ENCODE peak calls at places on chromosomes 6 and 20, in eight cellular contexts. One of them, this sample, is unnamed.

GRCh38 chr6:86459978-86460377 is 477.4 kb upstream of the HTR1E start:
- DNase-seq in GM12878: no peak
- DNase-seq in HepG2: no peak
- DNase-seq in IMR-90: no peak
- DNase-seq in H1: no peak
- DNase-seq in K562: no peak
- DNase-seq in SK-N-SH: no peak
- DNase-seq in HCT116: no peak
- DNase-seq in this sample: no peak

GRCh38 chr6:22764521-22764920 is 195.2 kb downstream of the HDGFL1 start:
- DNase-seq in K562: no peak
- DNase-seq in HepG2: no peak
- DNase-seq in SK-N-SH: no peak
- DNase-seq in H1: no peak
- DNase-seq in GM12878: no peak
- DNase-seq in IMR-90: peak
- DNase-seq in HCT116: no peak
- DNase-seq in this sample: no peak

GRCh38 chr6:36154286-36154685 is 24.0 kb downstream of the MAPK13 start:
- DNase-seq in SK-N-SH: no peak
- DNase-seq in HCT116: no peak
- DNase-seq in K562: no peak
- DNase-seq in HepG2: no peak
- DNase-seq in H1: no peak
- DNase-seq in IMR-90: no peak
- DNase-seq in GM12878: no peak
- DNase-seq in this sample: no peak

GRCh38 chr6:136547336-136547735 is 2.9 kb downstream of the MAP7 start:
- DNase-seq in GM12878: no peak
- DNase-seq in SK-N-SH: peak
- DNase-seq in H1: no peak
- DNase-seq in HepG2: no peak
- DNase-seq in IMR-90: peak
- DNase-seq in HCT116: peak
- DNase-seq in K562: no peak
- DNase-seq in this sample: peak

GRCh38 chr6:105678516-105678915 is 275.6 kb upstream of the PREP start:
- DNase-seq in GM12878: no peak
- DNase-seq in HepG2: no peak
- DNase-seq in SK-N-SH: no peak
- DNase-seq in HCT116: no peak
- DNase-seq in K562: no peak
- DNase-seq in H1: no peak
- DNase-seq in IMR-90: peak
- DNase-seq in this sample: no peak

GRCh38 chr20:63073051-63073737 is 66.4 kb upstream of the BHLHE23 start:
- DNase-seq in GM12878: no peak
- DNase-seq in IMR-90: no peak
- DNase-seq in HepG2: no peak
- DNase-seq in H1: no peak
- DNase-seq in HCT116: no peak
- DNase-seq in K562: no peak
- DNase-seq in SK-N-SH: peak
- DNase-seq in this sample: no peak

GRCh38 chr6:11354019-11354418 is 121.6 kb upstream of the NEDD9 start:
- DNase-seq in HepG2: no peak
- DNase-seq in SK-N-SH: no peak
- DNase-seq in IMR-90: peak
- DNase-seq in H1: no peak
- DNase-seq in HCT116: no peak
- DNase-seq in GM12878: no peak
- DNase-seq in K562: no peak
- DNase-seq in this sample: no peak

GRCh38 chr20:62642666-62643520 is 590 bp downstream of the SLCO4A1 start:
- DNase-seq in HCT116: no peak
- DNase-seq in H1: no peak
- DNase-seq in K562: peak
- DNase-seq in HepG2: no peak
- DNase-seq in GM12878: no peak
- DNase-seq in SK-N-SH: peak
- DNase-seq in IMR-90: peak
- DNase-seq in this sample: peak

GRCh38 chr20:44271915-44272663 is 25.0 kb downstream of the GDAP1L1 start:
- DNase-seq in IMR-90: no peak
- DNase-seq in K562: no peak
- DNase-seq in H1: peak
- DNase-seq in SK-N-SH: peak
- DNase-seq in HepG2: no peak
- DNase-seq in HCT116: no peak
- DNase-seq in GM12878: no peak
- DNase-seq in this sample: no peak

GRCh38 chr6:48833916-48834315 is 629.1 kb downstream of the MMUT start:
- DNase-seq in HCT116: no peak
- DNase-seq in IMR-90: no peak
- DNase-seq in GM12878: no peak
- DNase-seq in K562: no peak
- DNase-seq in HepG2: no peak
- DNase-seq in SK-N-SH: no peak
- DNase-seq in H1: no peak
- DNase-seq in this sample: no peak

GRCh38 chr20:35360033-35360432 is 51.7 kb downstream of the UQCC1 start:
- DNase-seq in HepG2: no peak
- DNase-seq in H1: no peak
- DNase-seq in GM12878: no peak
- DNase-seq in SK-N-SH: peak
- DNase-seq in K562: no peak
- DNase-seq in HCT116: no peak
- DNase-seq in IMR-90: no peak
- DNase-seq in this sample: no peak

GRCh38 chr20:28616354-28616753 is 2641.1 kb upstream of the DEFB115 start:
- DNase-seq in H1: no peak
- DNase-seq in HCT116: no peak
- DNase-seq in K562: no peak
- DNase-seq in GM12878: no peak
- DNase-seq in IMR-90: no peak
- DNase-seq in HepG2: no peak
- DNase-seq in SK-N-SH: no peak
- DNase-seq in this sample: no peak

GRCh38 chr6:95203153-95203754 is 374.1 kb upstream of the MANEA start:
- DNase-seq in HCT116: peak
- DNase-seq in IMR-90: peak
- DNase-seq in HepG2: peak
- DNase-seq in GM12878: no peak
- DNase-seq in SK-N-SH: peak
- DNase-seq in K562: peak
- DNase-seq in H1: peak
- DNase-seq in this sample: peak

GRCh38 chr20:33433875-33434274 is 9.7 kb downstream of the SNTA1 start:
- DNase-seq in H1: no peak
- DNase-seq in HepG2: no peak
- DNase-seq in SK-N-SH: no peak
- DNase-seq in GM12878: no peak
- DNase-seq in IMR-90: no peak
- DNase-seq in HCT116: no peak
- DNase-seq in K562: no peak
- DNase-seq in this sample: no peak

GRCh38 chr20:24491043-24491756 is 21.8 kb downstream of the SYNDIG1 start:
- DNase-seq in HCT116: no peak
- DNase-seq in SK-N-SH: no peak
- DNase-seq in HepG2: no peak
- DNase-seq in K562: no peak
- DNase-seq in IMR-90: no peak
- DNase-seq in GM12878: no peak
- DNase-seq in H1: no peak
- DNase-seq in this sample: no peak

GRCh38 chr6:24667378-24667803 is 514 bp downstream of the ACOT13 start:
- DNase-seq in SK-N-SH: peak
- DNase-seq in IMR-90: peak
- DNase-seq in HCT116: no peak
- DNase-seq in HepG2: peak
- DNase-seq in GM12878: no peak
- DNase-seq in K562: no peak
- DNase-seq in H1: no peak
- DNase-seq in this sample: peak

GRCh38 chr20:50536333-50536732 is 26.1 kb downstream of the PTPN1 start:
- DNase-seq in HCT116: no peak
- DNase-seq in SK-N-SH: no peak
- DNase-seq in GM12878: no peak
- DNase-seq in HepG2: no peak
- DNase-seq in IMR-90: no peak
- DNase-seq in K562: no peak
- DNase-seq in H1: no peak
- DNase-seq in this sample: no peak

GRCh38 chr20:57680131-57680716 is 29.6 kb downstream of the PMEPA1 start:
- DNase-seq in K562: no peak
- DNase-seq in SK-N-SH: no peak
- DNase-seq in IMR-90: no peak
- DNase-seq in H1: no peak
- DNase-seq in HepG2: no peak
- DNase-seq in GM12878: peak
- DNase-seq in HCT116: no peak
- DNase-seq in this sample: no peak

GRCh38 chr20:37773260-37773825 is 79.5 kb downstream of the CTNNBL1 start:
- DNase-seq in H1: no peak
- DNase-seq in SK-N-SH: no peak
- DNase-seq in K562: no peak
- DNase-seq in IMR-90: no peak
- DNase-seq in HepG2: no peak
- DNase-seq in GM12878: no peak
- DNase-seq in HCT116: no peak
- DNase-seq in this sample: no peak

GRCh38 chr6:96528193-96528592 is 6.6 kb downstream of the UFL1 start:
- DNase-seq in HCT116: no peak
- DNase-seq in H1: no peak
- DNase-seq in K562: no peak
- DNase-seq in IMR-90: no peak
- DNase-seq in SK-N-SH: no peak
- DNase-seq in GM12878: no peak
- DNase-seq in HepG2: no peak
- DNase-seq in this sample: no peak
- TF ChIP-seq RAD21 in HCT116: no peak
- TF ChIP-seq RAD21 in H1: no peak
- TF ChIP-seq RAD21 in K562: no peak
- TF ChIP-seq RAD21 in IMR-90: no peak
- TF ChIP-seq RAD21 in SK-N-SH: no peak
- TF ChIP-seq RAD21 in GM12878: no peak
- TF ChIP-seq RAD21 in HepG2: no peak
- TF ChIP-seq RAD21 in this sample: no peak

DNA sequence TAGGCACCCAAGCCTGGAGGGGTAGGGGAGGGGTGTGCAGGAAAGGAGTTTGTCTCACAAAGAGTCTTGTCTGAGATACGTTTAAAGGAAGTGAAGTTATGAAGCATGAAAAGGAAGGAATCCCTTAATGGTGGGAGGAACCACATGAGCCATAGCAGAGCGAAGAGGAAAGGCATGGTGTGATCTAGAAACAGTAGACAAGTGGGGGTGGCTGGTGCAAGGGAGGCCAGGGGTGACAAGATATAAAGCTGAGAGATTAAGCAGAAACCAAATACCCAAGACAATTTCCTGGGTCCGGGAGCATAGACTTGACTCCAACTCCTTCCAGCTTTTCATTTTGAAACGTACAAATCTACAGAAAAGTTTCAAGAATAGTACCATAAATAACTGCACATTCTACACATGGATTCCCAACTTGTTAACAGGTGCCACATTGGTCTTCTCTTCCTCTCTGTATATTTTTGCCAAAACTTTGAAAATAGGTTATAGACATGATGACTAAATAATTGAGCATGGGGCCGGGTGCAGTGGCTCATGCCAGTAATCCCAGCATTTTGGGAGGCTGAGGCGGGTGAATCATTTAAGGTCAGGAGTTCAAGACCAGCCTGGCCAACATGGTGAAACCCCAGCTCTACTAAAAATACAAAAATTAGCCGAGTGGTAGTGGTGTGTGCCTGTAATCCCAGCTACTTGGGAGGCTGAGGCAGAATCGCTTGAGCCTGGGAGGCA is 211.6 kb downstream of the SLC24A3 start:
- DNase-seq in HepG2: no peak
- DNase-seq in SK-N-SH: no peak
- DNase-seq in K562: no peak
- DNase-seq in HCT116: no peak
- DNase-seq in IMR-90: no peak
- DNase-seq in H1: no peak
- DNase-seq in GM12878: no peak
- DNase-seq in this sample: no peak
- TF ChIP-seq RAD21 in HepG2: no peak
- TF ChIP-seq RAD21 in SK-N-SH: no peak
- TF ChIP-seq RAD21 in K562: no peak
- TF ChIP-seq RAD21 in HCT116: no peak
- TF ChIP-seq RAD21 in IMR-90: no peak
- TF ChIP-seq RAD21 in H1: no peak
- TF ChIP-seq RAD21 in GM12878: no peak
- TF ChIP-seq RAD21 in this sample: no peak

GRCh38 chr20:58840816-58841538 is 9.7 kb downstream of the GNAS-AS1 start:
- DNase-seq in K562: no peak
- DNase-seq in H1: no peak
- DNase-seq in SK-N-SH: no peak
- DNase-seq in HepG2: no peak
- DNase-seq in IMR-90: no peak
- DNase-seq in GM12878: no peak
- DNase-seq in HCT116: no peak
- DNase-seq in this sample: no peak

GRCh38 chr20:58842276-58842675 is 8.4 kb downstream of the GNAS-AS1 start:
- DNase-seq in K562: no peak
- DNase-seq in HepG2: no peak
- DNase-seq in SK-N-SH: no peak
- DNase-seq in GM12878: no peak
- DNase-seq in H1: no peak
- DNase-seq in HCT116: no peak
- DNase-seq in IMR-90: no peak
- DNase-seq in this sample: no peak

GRCh38 chr20:58843128-58843556 is 7.6 kb downstream of the GNAS-AS1 start:
- DNase-seq in IMR-90: no peak
- DNase-seq in HCT116: no peak
- DNase-seq in HepG2: no peak
- DNase-seq in H1: no peak
- DNase-seq in SK-N-SH: no peak
- DNase-seq in GM12878: no peak
- DNase-seq in K562: no peak
- DNase-seq in this sample: no peak

GRCh38 chr20:58839991-58840747 is 10.5 kb downstream of the GNAS-AS1 start:
- DNase-seq in GM12878: no peak
- DNase-seq in IMR-90: no peak
- DNase-seq in H1: no peak
- DNase-seq in SK-N-SH: no peak
- DNase-seq in K562: no peak
- DNase-seq in HepG2: no peak
- DNase-seq in HCT116: no peak
- DNase-seq in this sample: no peak

GRCh38 chr20:58841539-58842264 is 9.0 kb downstream of the GNAS-AS1 start:
- DNase-seq in H1: no peak
- DNase-seq in HCT116: no peak
- DNase-seq in HepG2: no peak
- DNase-seq in K562: no peak
- DNase-seq in IMR-90: no peak
- DNase-seq in SK-N-SH: no peak
- DNase-seq in GM12878: no peak
- DNase-seq in this sample: no peak
- TF ChIP-seq RAD21 in H1: no peak
- TF ChIP-seq RAD21 in HCT116: no peak
- TF ChIP-seq RAD21 in HepG2: no peak
- TF ChIP-seq RAD21 in K562: no peak
- TF ChIP-seq RAD21 in IMR-90: no peak
- TF ChIP-seq RAD21 in SK-N-SH: no peak
- TF ChIP-seq RAD21 in GM12878: no peak
- TF ChIP-seq RAD21 in this sample: no peak

GRCh38 chr20:56587307-56588108 is 41.6 kb upstream of the TFAP2C start:
- DNase-seq in SK-N-SH: no peak
- DNase-seq in H1: no peak
- DNase-seq in K562: no peak
- DNase-seq in HCT116: no peak
- DNase-seq in GM12878: no peak
- DNase-seq in HepG2: no peak
- DNase-seq in IMR-90: no peak
- DNase-seq in this sample: peak
- TF ChIP-seq RAD21 in SK-N-SH: no peak
- TF ChIP-seq RAD21 in H1: no peak
- TF ChIP-seq RAD21 in K562: no peak
- TF ChIP-seq RAD21 in HCT116: no peak
- TF ChIP-seq RAD21 in GM12878: no peak
- TF ChIP-seq RAD21 in HepG2: no peak
- TF ChIP-seq RAD21 in IMR-90: no peak
- TF ChIP-seq RAD21 in this sample: no peak